ENCODE peak calls at places on chromosomes 4 and X, in six cellular contexts. One of them, this sample, is unnamed.

GRCh38 chr4:26723216-26723615 is 137.4 kb upstream of the STIM2 start:
- DNase-seq in EL: no peak
- DNase-seq in Right ventricle myocardium superior: no peak
- DNase-seq in astrocyte of the spinal cord: no peak
- DNase-seq in stimulated activated CD4-positive, alpha-beta T cell treated with anti-CD3 and anti-CD28 coated beads, TNF-alpha, amount 100 ng/mL, for 1 hour: no peak
- DNase-seq in heart left ventricle: no peak
- DNase-seq in this sample: no peak

GRCh38 chrX:112849010-112849409 is 8.4 kb upstream of the AMOT start:
- DNase-seq in EL: no peak
- DNase-seq in astrocyte of the spinal cord: no peak
- DNase-seq in heart left ventricle: peak
- DNase-seq in Right ventricle myocardium superior: peak
- DNase-seq in stimulated activated CD4-positive, alpha-beta T cell treated with anti-CD3 and anti-CD28 coated beads, TNF-alpha, amount 100 ng/mL, for 1 hour: no peak
- DNase-seq in this sample: no peak

GRCh38 chr4:73244941-73245601 is 13.5 kb downstream of the ANKRD17 start:
- DNase-seq in heart left ventricle: no peak
- DNase-seq in Right ventricle myocardium superior: no peak
- DNase-seq in EL: no peak
- DNase-seq in stimulated activated CD4-positive, alpha-beta T cell treated with anti-CD3 and anti-CD28 coated beads, TNF-alpha, amount 100 ng/mL, for 1 hour: no peak
- DNase-seq in astrocyte of the spinal cord: no peak
- DNase-seq in this sample: no peak

GRCh38 chr4:141802324-141802723 is 165.9 kb downstream of the IL15 start:
- DNase-seq in EL: peak
- DNase-seq in astrocyte of the spinal cord: peak
- DNase-seq in Right ventricle myocardium superior: no peak
- DNase-seq in stimulated activated CD4-positive, alpha-beta T cell treated with anti-CD3 and anti-CD28 coated beads, TNF-alpha, amount 100 ng/mL, for 1 hour: no peak
- DNase-seq in heart left ventricle: no peak
- DNase-seq in this sample: no peak

GRCh38 chr4:150746156-150746555 is 164.2 kb downstream of the MAB21L2 start:
- DNase-seq in astrocyte of the spinal cord: peak
- DNase-seq in Right ventricle myocardium superior: no peak
- DNase-seq in heart left ventricle: no peak
- DNase-seq in stimulated activated CD4-positive, alpha-beta T cell treated with anti-CD3 and anti-CD28 coated beads, TNF-alpha, amount 100 ng/mL, for 1 hour: no peak
- DNase-seq in EL: peak
- DNase-seq in this sample: no peak

GRCh38 chr4:155722816-155723499 is 35.9 kb upstream of the GUCY1B1 start:
- DNase-seq in Right ventricle myocardium superior: no peak
- DNase-seq in astrocyte of the spinal cord: peak
- DNase-seq in heart left ventricle: no peak
- DNase-seq in EL: peak
- DNase-seq in stimulated activated CD4-positive, alpha-beta T cell treated with anti-CD3 and anti-CD28 coated beads, TNF-alpha, amount 100 ng/mL, for 1 hour: no peak
- DNase-seq in this sample: no peak

GRCh38 chr4:6844986-6845385 is 62.5 kb downstream of the KIAA0232 start:
- DNase-seq in heart left ventricle: no peak
- DNase-seq in EL: no peak
- DNase-seq in astrocyte of the spinal cord: no peak
- DNase-seq in Right ventricle myocardium superior: no peak
- DNase-seq in stimulated activated CD4-positive, alpha-beta T cell treated with anti-CD3 and anti-CD28 coated beads, TNF-alpha, amount 100 ng/mL, for 1 hour: no peak
- DNase-seq in this sample: no peak

GRCh38 chrX:18649498-18649951 is 22.4 kb downstream of the RS1 start:
- DNase-seq in astrocyte of the spinal cord: no peak
- DNase-seq in stimulated activated CD4-positive, alpha-beta T cell treated with anti-CD3 and anti-CD28 coated beads, TNF-alpha, amount 100 ng/mL, for 1 hour: no peak
- DNase-seq in EL: no peak
- DNase-seq in Right ventricle myocardium superior: no peak
- DNase-seq in heart left ventricle: no peak
- DNase-seq in this sample: no peak

GRCh38 chrX:107451754-107452153 is 2.3 kb downstream of the FRMPD3 start:
- DNase-seq in EL: no peak
- DNase-seq in heart left ventricle: no peak
- DNase-seq in astrocyte of the spinal cord: no peak
- DNase-seq in stimulated activated CD4-positive, alpha-beta T cell treated with anti-CD3 and anti-CD28 coated beads, TNF-alpha, amount 100 ng/mL, for 1 hour: no peak
- DNase-seq in Right ventricle myocardium superior: no peak
- DNase-seq in this sample: no peak

GRCh38 chr4:845233-845835 is 19.4 kb upstream of the CPLX1 start:
- DNase-seq in heart left ventricle: peak
- DNase-seq in astrocyte of the spinal cord: peak
- DNase-seq in EL: peak
- DNase-seq in Right ventricle myocardium superior: peak
- DNase-seq in stimulated activated CD4-positive, alpha-beta T cell treated with anti-CD3 and anti-CD28 coated beads, TNF-alpha, amount 100 ng/mL, for 1 hour: no peak
- DNase-seq in this sample: no peak

GRCh38 chr4:186726440-186727148 is 2.9 kb upstream of the FAT1 start:
- DNase-seq in Right ventricle myocardium superior: peak
- DNase-seq in astrocyte of the spinal cord: peak
- DNase-seq in heart left ventricle: peak
- DNase-seq in stimulated activated CD4-positive, alpha-beta T cell treated with anti-CD3 and anti-CD28 coated beads, TNF-alpha, amount 100 ng/mL, for 1 hour: no peak
- DNase-seq in EL: peak
- DNase-seq in this sample: no peak

GRCh38 chrX:116135277-116135676 is 35.3 kb upstream of the AGTR2 start:
- DNase-seq in EL: no peak
- DNase-seq in Right ventricle myocardium superior: no peak
- DNase-seq in heart left ventricle: no peak
- DNase-seq in stimulated activated CD4-positive, alpha-beta T cell treated with anti-CD3 and anti-CD28 coated beads, TNF-alpha, amount 100 ng/mL, for 1 hour: no peak
- DNase-seq in astrocyte of the spinal cord: no peak
- DNase-seq in this sample: no peak

GRCh38 chr4:38673109-38673978 is 9.3 kb downstream of the KLF3 start:
- DNase-seq in Right ventricle myocardium superior: peak
- DNase-seq in stimulated activated CD4-positive, alpha-beta T cell treated with anti-CD3 and anti-CD28 coated beads, TNF-alpha, amount 100 ng/mL, for 1 hour: no peak
- DNase-seq in EL: no peak
- DNase-seq in heart left ventricle: peak
- DNase-seq in astrocyte of the spinal cord: no peak
- DNase-seq in this sample: no peak

GRCh38 chr4:88244821-88245579 is 39.4 kb downstream of the PPM1K start:
- DNase-seq in EL: no peak
- DNase-seq in heart left ventricle: no peak
- DNase-seq in stimulated activated CD4-positive, alpha-beta T cell treated with anti-CD3 and anti-CD28 coated beads, TNF-alpha, amount 100 ng/mL, for 1 hour: no peak
- DNase-seq in astrocyte of the spinal cord: no peak
- DNase-seq in Right ventricle myocardium superior: peak
- DNase-seq in this sample: no peak

GRCh38 chr4:56976878-56977320 is 507 bp downstream of the NOA1 start:
- DNase-seq in astrocyte of the spinal cord: no peak
- DNase-seq in Right ventricle myocardium superior: peak
- DNase-seq in heart left ventricle: no peak
- DNase-seq in stimulated activated CD4-positive, alpha-beta T cell treated with anti-CD3 and anti-CD28 coated beads, TNF-alpha, amount 100 ng/mL, for 1 hour: no peak
- DNase-seq in EL: no peak
- DNase-seq in this sample: no peak

GRCh38 chrX:38514014-38514854 is 47.1 kb upstream of the TSPAN7 start:
- DNase-seq in heart left ventricle: no peak
- DNase-seq in stimulated activated CD4-positive, alpha-beta T cell treated with anti-CD3 and anti-CD28 coated beads, TNF-alpha, amount 100 ng/mL, for 1 hour: no peak
- DNase-seq in EL: no peak
- DNase-seq in astrocyte of the spinal cord: no peak
- DNase-seq in Right ventricle myocardium superior: no peak
- DNase-seq in this sample: no peak

GRCh38 chr4:182585321-182585720 is 331.9 kb downstream of the DCTD start:
- DNase-seq in Right ventricle myocardium superior: no peak
- DNase-seq in astrocyte of the spinal cord: no peak
- DNase-seq in EL: no peak
- DNase-seq in heart left ventricle: no peak
- DNase-seq in stimulated activated CD4-positive, alpha-beta T cell treated with anti-CD3 and anti-CD28 coated beads, TNF-alpha, amount 100 ng/mL, for 1 hour: no peak
- DNase-seq in this sample: no peak

GRCh38 chr4:146165840-146166239 is 9.7 kb upstream of the LSM6 start:
- DNase-seq in astrocyte of the spinal cord: peak
- DNase-seq in Right ventricle myocardium superior: no peak
- DNase-seq in stimulated activated CD4-positive, alpha-beta T cell treated with anti-CD3 and anti-CD28 coated beads, TNF-alpha, amount 100 ng/mL, for 1 hour: no peak
- DNase-seq in EL: peak
- DNase-seq in heart left ventricle: no peak
- DNase-seq in this sample: no peak

GRCh38 chrX:150729956-150730355 is 36.8 kb downstream of the MTMR1 start:
- DNase-seq in heart left ventricle: no peak
- DNase-seq in EL: no peak
- DNase-seq in Right ventricle myocardium superior: no peak
- DNase-seq in astrocyte of the spinal cord: no peak
- DNase-seq in stimulated activated CD4-positive, alpha-beta T cell treated with anti-CD3 and anti-CD28 coated beads, TNF-alpha, amount 100 ng/mL, for 1 hour: no peak
- DNase-seq in this sample: no peak

GRCh38 chrX:14398725-14399124 is 130.6 kb upstream of the GLRA2 start:
- DNase-seq in EL: peak
- DNase-seq in heart left ventricle: no peak
- DNase-seq in astrocyte of the spinal cord: no peak
- DNase-seq in Right ventricle myocardium superior: no peak
- DNase-seq in stimulated activated CD4-positive, alpha-beta T cell treated with anti-CD3 and anti-CD28 coated beads, TNF-alpha, amount 100 ng/mL, for 1 hour: no peak
- DNase-seq in this sample: no peak

GRCh38 chr4:183435803-183436202 is 8.6 kb upstream of the CDKN2AIP start:
- DNase-seq in stimulated activated CD4-positive, alpha-beta T cell treated with anti-CD3 and anti-CD28 coated beads, TNF-alpha, amount 100 ng/mL, for 1 hour: no peak
- DNase-seq in Right ventricle myocardium superior: no peak
- DNase-seq in heart left ventricle: no peak
- DNase-seq in astrocyte of the spinal cord: no peak
- DNase-seq in EL: no peak
- DNase-seq in this sample: no peak

GRCh38 chrX:120664081-120664480 is 34.2 kb upstream of the C1GALT1C1 start:
- DNase-seq in EL: peak
- DNase-seq in stimulated activated CD4-positive, alpha-beta T cell treated with anti-CD3 and anti-CD28 coated beads, TNF-alpha, amount 100 ng/mL, for 1 hour: no peak
- DNase-seq in heart left ventricle: no peak
- DNase-seq in Right ventricle myocardium superior: no peak
- DNase-seq in astrocyte of the spinal cord: peak
- DNase-seq in this sample: no peak

GRCh38 chrX:31099536-31100090 is 27.8 kb upstream of the FTHL17 start:
- DNase-seq in astrocyte of the spinal cord: no peak
- DNase-seq in EL: no peak
- DNase-seq in stimulated activated CD4-positive, alpha-beta T cell treated with anti-CD3 and anti-CD28 coated beads, TNF-alpha, amount 100 ng/mL, for 1 hour: no peak
- DNase-seq in heart left ventricle: no peak
- DNase-seq in Right ventricle myocardium superior: no peak
- DNase-seq in this sample: no peak

GRCh38 chrX:112266136-112266535 is 183.6 kb upstream of the TRPC5 start:
- DNase-seq in heart left ventricle: no peak
- DNase-seq in stimulated activated CD4-positive, alpha-beta T cell treated with anti-CD3 and anti-CD28 coated beads, TNF-alpha, amount 100 ng/mL, for 1 hour: no peak
- DNase-seq in Right ventricle myocardium superior: no peak
- DNase-seq in astrocyte of the spinal cord: no peak
- DNase-seq in EL: no peak
- DNase-seq in this sample: no peak

GRCh38 chrX:31706456-31706855 is 634.6 kb upstream of the FTHL17 start:
- DNase-seq in Right ventricle myocardium superior: no peak
- DNase-seq in astrocyte of the spinal cord: peak
- DNase-seq in stimulated activated CD4-positive, alpha-beta T cell treated with anti-CD3 and anti-CD28 coated beads, TNF-alpha, amount 100 ng/mL, for 1 hour: no peak
- DNase-seq in EL: no peak
- DNase-seq in heart left ventricle: no peak
- DNase-seq in this sample: no peak

GRCh38 chrX:154349979-154350378 is 24.5 kb downstream of the FLNA start:
- DNase-seq in EL: peak
- DNase-seq in heart left ventricle: no peak
- DNase-seq in Right ventricle myocardium superior: peak
- DNase-seq in astrocyte of the spinal cord: no peak
- DNase-seq in stimulated activated CD4-positive, alpha-beta T cell treated with anti-CD3 and anti-CD28 coated beads, TNF-alpha, amount 100 ng/mL, for 1 hour: no peak
- DNase-seq in this sample: no peak

GRCh38 chr4:84515075-84515474 is 16.0 kb upstream of the NKX6-1 start:
- DNase-seq in EL: no peak
- DNase-seq in heart left ventricle: no peak
- DNase-seq in Right ventricle myocardium superior: no peak
- DNase-seq in astrocyte of the spinal cord: no peak
- DNase-seq in stimulated activated CD4-positive, alpha-beta T cell treated with anti-CD3 and anti-CD28 coated beads, TNF-alpha, amount 100 ng/mL, for 1 hour: no peak
- DNase-seq in this sample: no peak

GRCh38 chrX:20263474-20263873 is 3.2 kb downstream of the RPS6KA3 start:
- DNase-seq in astrocyte of the spinal cord: peak
- DNase-seq in EL: peak
- DNase-seq in Right ventricle myocardium superior: no peak
- DNase-seq in heart left ventricle: no peak
- DNase-seq in stimulated activated CD4-positive, alpha-beta T cell treated with anti-CD3 and anti-CD28 coated beads, TNF-alpha, amount 100 ng/mL, for 1 hour: no peak
- DNase-seq in this sample: no peak

GRCh38 chrX:46575991-46576392 is 2.4 kb downstream of the CHST7 start:
- DNase-seq in EL: peak
- DNase-seq in astrocyte of the spinal cord: no peak
- DNase-seq in Right ventricle myocardium superior: peak
- DNase-seq in heart left ventricle: peak
- DNase-seq in stimulated activated CD4-positive, alpha-beta T cell treated with anti-CD3 and anti-CD28 coated beads, TNF-alpha, amount 100 ng/mL, for 1 hour: no peak
- DNase-seq in this sample: no peak

GRCh38 chrX:154378799-154379568 is at the start of gene EMD:
- DNase-seq in stimulated activated CD4-positive, alpha-beta T cell treated with anti-CD3 and anti-CD28 coated beads, TNF-alpha, amount 100 ng/mL, for 1 hour: peak
- DNase-seq in Right ventricle myocardium superior: peak
- DNase-seq in heart left ventricle: peak
- DNase-seq in astrocyte of the spinal cord: peak
- DNase-seq in EL: peak
- DNase-seq in this sample: peak

GRCh38 chrX:71910526-71911022 is at the start of gene NHSL2:
- DNase-seq in heart left ventricle: peak
- DNase-seq in stimulated activated CD4-positive, alpha-beta T cell treated with anti-CD3 and anti-CD28 coated beads, TNF-alpha, amount 100 ng/mL, for 1 hour: no peak
- DNase-seq in Right ventricle myocardium superior: peak
- DNase-seq in astrocyte of the spinal cord: no peak
- DNase-seq in EL: peak
- DNase-seq in this sample: peak

GRCh38 chr4:6633091-6633906 is 7.2 kb upstream of the MRFAP1 start:
- DNase-seq in Right ventricle myocardium superior: no peak
- DNase-seq in stimulated activated CD4-positive, alpha-beta T cell treated with anti-CD3 and anti-CD28 coated beads, TNF-alpha, amount 100 ng/mL, for 1 hour: no peak
- DNase-seq in astrocyte of the spinal cord: no peak
- DNase-seq in EL: peak
- DNase-seq in heart left ventricle: no peak
- DNase-seq in this sample: no peak

GRCh38 chr4:186946682-186947294 is 223.1 kb upstream of the FAT1 start:
- DNase-seq in heart left ventricle: no peak
- DNase-seq in stimulated activated CD4-positive, alpha-beta T cell treated with anti-CD3 and anti-CD28 coated beads, TNF-alpha, amount 100 ng/mL, for 1 hour: no peak
- DNase-seq in EL: peak
- DNase-seq in Right ventricle myocardium superior: no peak
- DNase-seq in astrocyte of the spinal cord: peak
- DNase-seq in this sample: no peak

GRCh38 chrX:19886888-19887531 is 390 bp downstream of the SH3KBP1 start:
- DNase-seq in EL: peak
- DNase-seq in heart left ventricle: peak
- DNase-seq in stimulated activated CD4-positive, alpha-beta T cell treated with anti-CD3 and anti-CD28 coated beads, TNF-alpha, amount 100 ng/mL, for 1 hour: no peak
- DNase-seq in astrocyte of the spinal cord: no peak
- DNase-seq in Right ventricle myocardium superior: peak
- DNase-seq in this sample: peak

This sample was measured in stimulated activated CD8-positive, alpha-beta memory T cell treated with anti-CD3 and anti-CD28 coated beads, Interleukin-7, amount 100 ng/mL, for 4 hours.